ENCODE peak calls at places on chromosomes 16 and 17, in five cellular contexts. L, J, T, K and O are unnamed samples.

GRCh38 chr17:19364699-19365498 is 2.4 kb upstream of the B9D1 start:
- DNase-seq in L (no peak), J (no peak), T (no peak), K (no peak), O (no peak)

GRCh38 chr16:89037261-89038152 is 56.1 kb upstream of the ACSF3 start:
- DNase-seq in L (peak), J (no peak), T (peak), K (no peak), O (peak)

GRCh38 chr17:48625502-48626201 is 506 bp downstream of the HOXB9 start:
- DNase-seq in L (no peak), J (no peak), T (peak), K (peak), O (no peak)

GRCh38 chr16:30893082-30893743 is 664 bp downstream of the BCL7C start:
- DNase-seq in L (no peak), J (no peak), T (peak), K (no peak), O (no peak)

GRCh38 chr17:39579318-39580081 is 28.2 kb downstream of the NEUROD2 start:
- DNase-seq in L (peak), J (no peak), T (no peak), K (no peak), O (no peak)

GRCh38 chr16:50298075-50298460 is 31.7 kb downstream of the ADCY7 start:
- DNase-seq in L (peak), J (no peak), T (no peak), K (no peak), O (no peak)

GRCh38 chr16:84414789-84415326 is 46.5 kb downstream of the ATP2C2 start:
- DNase-seq in L (no peak), J (no peak), T (no peak), K (no peak), O (no peak)

GRCh38 chr17:79899584-79899983 is 60.3 kb upstream of the CBX4 start:
- DNase-seq in L (no peak), J (no peak), T (no peak), K (no peak), O (no peak)

GRCh38 chr16:56610017-56610608 is 1.7 kb downstream of the MT2A start:
- DNase-seq in L (peak), J (peak), T (peak), K (peak), O (peak)

GRCh38 chr17:7122386-7122785 is 7.8 kb upstream of the ASGR2 start:
- DNase-seq in L (no peak), J (no peak), T (no peak), K (no peak), O (no peak)

GRCh38 chr17:81422776-81423697 is 27.8 kb downstream of the BAHCC1 start:
- DNase-seq in L (peak), J (no peak), T (no peak), K (peak), O (no peak)

GRCh38 chr17:74860229-74860998 is 729 bp upstream of the GRIN2C start:
- DNase-seq in L (no peak), J (no peak), T (no peak), K (no peak), O (no peak)

GRCh38 chr16:65306313-65306712 is 184.4 kb upstream of the CDH11 start:
- DNase-seq in L (no peak), J (no peak), T (no peak), K (no peak), O (no peak)

GRCh38 chr16:78045865-78046581 is 23.7 kb downstream of the CLEC3A start:
- DNase-seq in L (peak), J (no peak), T (peak), K (no peak), O (peak)

GRCh38 chr17:67127925-67128324 is 83.6 kb downstream of the CACNG1 start:
- DNase-seq in L (no peak), J (no peak), T (no peak), K (no peak), O (no peak)

GRCh38 chr16:6446370-6446769 is 886.3 kb upstream of the RBFOX1 start:
- DNase-seq in L (no peak), J (no peak), T (no peak), K (no peak), O (no peak)

GRCh38 chr16:11111166-11111565 is 144.8 kb downstream of the SOCS1 start:
- DNase-seq in L (no peak), J (no peak), T (no peak), K (no peak), O (no peak)

GRCh38 chr17:64506201-64506575 is at the start of gene DDX5:
- DNase-seq in L (peak), J (peak), T (peak), K (peak), O (peak)

GRCh38 chr17:68035131-68035522 is 408 bp upstream of the KPNA2 start:
- DNase-seq in L (peak), J (peak), T (peak), K (no peak), O (no peak)

GRCh38 chr17:27764589-27764988 is 35.7 kb downstream of the NOS2 start:
- DNase-seq in L (no peak), J (peak), T (no peak), K (no peak), O (no peak)

GRCh38 chr17:75707096-75707720 is 14.1 kb upstream of the ITGB4 start:
- DNase-seq in L (peak), J (no peak), T (no peak), K (no peak), O (no peak)

GRCh38 chr16:28326881-28327610 is 34.7 kb downstream of the SBK1 start:
- DNase-seq in L (no peak), J (no peak), T (peak), K (peak), O (peak)

GRCh38 chr17:81420769-81421462 is 25.7 kb downstream of the BAHCC1 start:
- DNase-seq in L (peak), J (peak), T (no peak), K (peak), O (no peak)

GRCh38 chr17:27088767-27089078 is 205.2 kb upstream of the WSB1 start:
- DNase-seq in L (no peak), J (no peak), T (no peak), K (no peak), O (no peak)